ENCODE peak calls at places on chromosome 15, in ten cellular contexts. One of them, this sample, is unnamed.

GRCh38 chr15:79381593-79381992 is 50.5 kb upstream of the MINAR1 start:
- DNase-seq in IMR-90: no peak
- DNase-seq in breast epithelium: no peak
- DNase-seq in H54: no peak
- DNase-seq in ovary: no peak
- DNase-seq in GM12878: no peak
- DNase-seq in sigmoid colon: no peak
- DNase-seq in body of pancreas: no peak
- DNase-seq in A549: no peak
- DNase-seq in heart left ventricle: no peak
- DNase-seq in this sample: no peak

GRCh38 chr15:65365229-65365628 is 12.6 kb downstream of the IGDCC3 start:
- DNase-seq in H54: no peak
- DNase-seq in IMR-90: no peak
- DNase-seq in A549: no peak
- DNase-seq in breast epithelium: no peak
- DNase-seq in ovary: no peak
- DNase-seq in heart left ventricle: no peak
- DNase-seq in GM12878: no peak
- DNase-seq in sigmoid colon: peak
- DNase-seq in body of pancreas: no peak
- DNase-seq in this sample: no peak

GRCh38 chr15:49900036-49900435 is 219.0 kb downstream of the ATP8B4 start:
- DNase-seq in A549: no peak
- DNase-seq in GM12878: no peak
- DNase-seq in sigmoid colon: no peak
- DNase-seq in ovary: no peak
- DNase-seq in body of pancreas: no peak
- DNase-seq in H54: no peak
- DNase-seq in breast epithelium: no peak
- DNase-seq in heart left ventricle: no peak
- DNase-seq in IMR-90: peak
- DNase-seq in this sample: no peak

GRCh38 chr15:60993008-60993407 is 236.1 kb downstream of the RORA start:
- DNase-seq in heart left ventricle: no peak
- DNase-seq in breast epithelium: no peak
- DNase-seq in ovary: no peak
- DNase-seq in sigmoid colon: no peak
- DNase-seq in GM12878: no peak
- DNase-seq in A549: no peak
- DNase-seq in body of pancreas: no peak
- DNase-seq in H54: no peak
- DNase-seq in IMR-90: peak
- DNase-seq in this sample: no peak

GRCh38 chr15:44633603-44634002 is 29.9 kb downstream of the SPG11 start:
- DNase-seq in A549: no peak
- DNase-seq in IMR-90: peak
- DNase-seq in heart left ventricle: no peak
- DNase-seq in body of pancreas: no peak
- DNase-seq in H54: no peak
- DNase-seq in breast epithelium: no peak
- DNase-seq in ovary: no peak
- DNase-seq in GM12878: no peak
- DNase-seq in sigmoid colon: no peak
- DNase-seq in this sample: no peak

GRCh38 chr15:65132841-65133549 is 613 bp downstream of the PDCD7 start:
- DNase-seq in breast epithelium: no peak
- DNase-seq in IMR-90: peak
- DNase-seq in H54: peak
- DNase-seq in ovary: peak
- DNase-seq in sigmoid colon: no peak
- DNase-seq in A549: peak
- DNase-seq in body of pancreas: peak
- DNase-seq in GM12878: no peak
- DNase-seq in heart left ventricle: peak
- DNase-seq in this sample: peak

GRCh38 chr15:72231847-72232461 is 964 bp upstream of the PKM start:
- DNase-seq in A549: peak
- DNase-seq in breast epithelium: no peak
- DNase-seq in body of pancreas: peak
- DNase-seq in H54: peak
- DNase-seq in ovary: no peak
- DNase-seq in heart left ventricle: no peak
- DNase-seq in IMR-90: peak
- DNase-seq in GM12878: no peak
- DNase-seq in sigmoid colon: no peak
- DNase-seq in this sample: peak

GRCh38 chr15:64855206-64856000 is 13.7 kb downstream of the PLEKHO2 start:
- DNase-seq in A549: no peak
- DNase-seq in IMR-90: peak
- DNase-seq in heart left ventricle: no peak
- DNase-seq in ovary: no peak
- DNase-seq in body of pancreas: no peak
- DNase-seq in GM12878: no peak
- DNase-seq in sigmoid colon: peak
- DNase-seq in H54: no peak
- DNase-seq in breast epithelium: no peak
- DNase-seq in this sample: no peak

DNA sequence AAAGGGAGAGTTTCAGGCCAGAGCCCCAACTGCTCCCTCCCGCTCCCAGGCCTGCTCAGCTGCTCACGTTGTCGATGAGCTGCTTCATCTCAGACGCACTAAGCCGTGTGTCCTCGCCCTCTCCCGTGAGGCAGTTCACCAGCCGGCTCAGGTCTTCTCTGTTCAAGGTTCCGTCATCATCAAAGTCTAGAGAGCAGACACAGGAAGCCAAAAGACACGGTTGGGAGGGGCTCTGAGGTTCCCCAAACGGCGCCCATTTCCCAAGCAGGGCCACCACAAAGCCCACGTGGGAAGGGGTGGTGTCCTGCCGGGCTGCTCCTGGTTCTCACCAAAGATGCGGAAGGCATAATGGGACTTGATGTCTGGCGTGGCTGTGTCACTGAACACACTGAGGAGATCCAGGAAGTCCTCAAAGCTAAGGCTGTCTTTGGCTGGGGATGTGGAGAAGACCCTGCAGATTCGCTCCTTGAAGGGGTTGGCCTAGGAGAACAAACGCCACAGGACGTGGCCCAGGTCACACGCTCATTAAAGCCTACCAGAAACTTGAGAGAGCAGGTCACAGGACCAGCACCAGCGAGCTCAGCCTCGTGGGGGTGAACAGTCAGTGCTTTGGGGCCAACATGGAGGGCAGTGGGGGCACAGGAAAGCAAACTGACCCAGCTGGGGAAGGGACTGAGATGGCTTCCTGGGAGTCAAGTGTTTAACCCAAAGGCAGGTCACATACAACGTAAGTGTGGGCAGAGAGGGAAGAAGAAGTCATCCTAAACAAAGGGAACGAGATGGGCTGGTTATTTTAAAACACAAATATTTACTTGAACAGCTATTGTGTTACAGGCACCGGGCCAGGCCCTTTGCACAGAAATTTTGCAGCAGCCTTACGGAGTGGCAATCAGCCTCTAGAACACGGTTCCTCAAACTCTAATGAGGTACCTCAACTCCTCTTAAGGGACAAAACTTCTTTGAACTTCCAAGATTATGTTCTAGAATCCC is 2.4 kb downstream of the CIB1 start:
- DNase-seq in ovary: no peak
- DNase-seq in A549: no peak
- DNase-seq in IMR-90: no peak
- DNase-seq in breast epithelium: no peak
- DNase-seq in heart left ventricle: no peak
- DNase-seq in GM12878: peak
- DNase-seq in H54: no peak
- DNase-seq in sigmoid colon: peak
- DNase-seq in body of pancreas: peak
- DNase-seq in this sample: peak
- TF ChIP-seq POLR2A in ovary: no peak
- TF ChIP-seq POLR2A in A549: no peak
- TF ChIP-seq POLR2A in IMR-90: no peak
- TF ChIP-seq POLR2A in breast epithelium: no peak
- TF ChIP-seq POLR2A in heart left ventricle: no peak
- TF ChIP-seq POLR2A in GM12878: peak
- TF ChIP-seq POLR2A in H54: no peak
- TF ChIP-seq POLR2A in sigmoid colon: no peak
- TF ChIP-seq POLR2A in body of pancreas: peak
- TF ChIP-seq POLR2A in this sample: peak

GRCh38 chr15:50909044-50909342 is 510 bp downstream of the AP4E1 start:
- DNase-seq in IMR-90: no peak
- DNase-seq in sigmoid colon: no peak
- DNase-seq in body of pancreas: no peak
- DNase-seq in breast epithelium: no peak
- DNase-seq in ovary: no peak
- DNase-seq in A549: peak
- DNase-seq in heart left ventricle: no peak
- DNase-seq in GM12878: no peak
- DNase-seq in H54: no peak
- DNase-seq in this sample: no peak

GRCh38 chr15:50906954-50907865 is 1.3 kb upstream of the AP4E1 start:
- DNase-seq in IMR-90: peak
- DNase-seq in A549: peak
- DNase-seq in heart left ventricle: no peak
- DNase-seq in ovary: no peak
- DNase-seq in body of pancreas: no peak
- DNase-seq in sigmoid colon: no peak
- DNase-seq in GM12878: peak
- DNase-seq in H54: no peak
- DNase-seq in breast epithelium: no peak
- DNase-seq in this sample: no peak

GRCh38 chr15:50911001-50911400 is 2.5 kb downstream of the AP4E1 start:
- DNase-seq in A549: no peak
- DNase-seq in H54: no peak
- DNase-seq in breast epithelium: no peak
- DNase-seq in sigmoid colon: no peak
- DNase-seq in IMR-90: peak
- DNase-seq in body of pancreas: no peak
- DNase-seq in ovary: no peak
- DNase-seq in GM12878: no peak
- DNase-seq in heart left ventricle: no peak
- DNase-seq in this sample: no peak

GRCh38 chr15:50907866-50908208 is 646 bp upstream of the AP4E1 start:
- DNase-seq in IMR-90: peak
- DNase-seq in GM12878: no peak
- DNase-seq in H54: no peak
- DNase-seq in sigmoid colon: no peak
- DNase-seq in heart left ventricle: peak
- DNase-seq in breast epithelium: no peak
- DNase-seq in body of pancreas: peak
- DNase-seq in A549: peak
- DNase-seq in ovary: no peak
- DNase-seq in this sample: peak

DNA sequence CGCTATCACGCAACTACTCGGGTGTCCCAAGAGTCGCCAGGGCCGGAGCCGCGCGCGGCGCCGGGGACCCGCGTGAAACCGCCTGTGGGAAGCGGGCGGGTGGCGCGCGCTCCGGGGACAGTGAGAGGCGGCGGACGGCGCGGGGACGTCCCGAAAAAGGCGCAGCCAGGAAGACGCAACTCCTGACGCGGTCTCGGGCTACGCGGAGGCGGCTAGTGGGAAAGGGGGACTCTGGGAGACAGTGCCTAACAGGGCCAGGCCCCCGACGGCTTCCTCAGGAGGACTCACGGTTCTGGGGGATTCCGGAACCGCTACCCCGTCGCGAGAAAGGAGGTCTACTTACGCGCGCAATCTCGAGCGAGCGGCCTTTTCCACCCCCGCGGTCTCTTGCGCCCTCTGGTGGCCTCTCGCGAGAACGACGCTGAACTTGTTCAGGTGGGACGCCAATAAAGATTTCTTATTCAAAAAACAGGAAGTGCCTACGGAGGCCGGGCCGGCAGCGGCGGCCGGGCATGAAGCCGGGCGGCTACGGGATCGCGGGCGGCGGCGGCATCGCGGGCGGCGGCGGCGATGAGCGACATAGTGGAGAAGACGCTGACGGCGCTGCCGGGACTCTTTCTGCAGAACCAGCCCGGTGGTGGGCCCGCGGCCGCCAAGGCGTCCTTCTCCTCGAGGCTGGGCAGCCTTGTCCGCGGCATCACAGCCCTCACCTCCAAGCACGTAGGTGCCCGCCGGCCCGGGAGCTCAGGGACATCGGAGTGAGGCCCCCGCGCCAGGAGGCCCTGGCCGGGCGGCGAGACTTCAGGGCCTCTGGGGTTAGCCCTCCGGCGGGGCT is at the start of gene AP4E1:
- DNase-seq in GM12878: peak
- DNase-seq in heart left ventricle: peak
- DNase-seq in ovary: peak
- DNase-seq in H54: peak
- DNase-seq in sigmoid colon: peak
- DNase-seq in body of pancreas: peak
- DNase-seq in A549: peak
- DNase-seq in IMR-90: peak
- DNase-seq in breast epithelium: peak
- DNase-seq in this sample: peak
- TF ChIP-seq POLR2A in GM12878: peak
- TF ChIP-seq POLR2A in heart left ventricle: peak
- TF ChIP-seq POLR2A in ovary: peak
- TF ChIP-seq POLR2A in H54: peak
- TF ChIP-seq POLR2A in sigmoid colon: peak
- TF ChIP-seq POLR2A in body of pancreas: peak
- TF ChIP-seq POLR2A in A549: peak
- TF ChIP-seq POLR2A in IMR-90: peak
- TF ChIP-seq POLR2A in breast epithelium: no peak
- TF ChIP-seq POLR2A in this sample: no peak

GRCh38 chr15:42575188-42576039 is at the start of gene STARD9:
- DNase-seq in heart left ventricle: peak
- DNase-seq in H54: peak
- DNase-seq in body of pancreas: peak
- DNase-seq in GM12878: peak
- DNase-seq in ovary: peak
- DNase-seq in A549: peak
- DNase-seq in breast epithelium: peak
- DNase-seq in IMR-90: peak
- DNase-seq in sigmoid colon: peak
- DNase-seq in this sample: peak
- TF ChIP-seq POLR2A in heart left ventricle: peak
- TF ChIP-seq POLR2A in H54: peak
- TF ChIP-seq POLR2A in body of pancreas: peak
- TF ChIP-seq POLR2A in GM12878: peak
- TF ChIP-seq POLR2A in ovary: peak
- TF ChIP-seq POLR2A in A549: no peak
- TF ChIP-seq POLR2A in breast epithelium: peak
- TF ChIP-seq POLR2A in IMR-90: peak
- TF ChIP-seq POLR2A in sigmoid colon: peak
- TF ChIP-seq POLR2A in this sample: peak

DNA sequence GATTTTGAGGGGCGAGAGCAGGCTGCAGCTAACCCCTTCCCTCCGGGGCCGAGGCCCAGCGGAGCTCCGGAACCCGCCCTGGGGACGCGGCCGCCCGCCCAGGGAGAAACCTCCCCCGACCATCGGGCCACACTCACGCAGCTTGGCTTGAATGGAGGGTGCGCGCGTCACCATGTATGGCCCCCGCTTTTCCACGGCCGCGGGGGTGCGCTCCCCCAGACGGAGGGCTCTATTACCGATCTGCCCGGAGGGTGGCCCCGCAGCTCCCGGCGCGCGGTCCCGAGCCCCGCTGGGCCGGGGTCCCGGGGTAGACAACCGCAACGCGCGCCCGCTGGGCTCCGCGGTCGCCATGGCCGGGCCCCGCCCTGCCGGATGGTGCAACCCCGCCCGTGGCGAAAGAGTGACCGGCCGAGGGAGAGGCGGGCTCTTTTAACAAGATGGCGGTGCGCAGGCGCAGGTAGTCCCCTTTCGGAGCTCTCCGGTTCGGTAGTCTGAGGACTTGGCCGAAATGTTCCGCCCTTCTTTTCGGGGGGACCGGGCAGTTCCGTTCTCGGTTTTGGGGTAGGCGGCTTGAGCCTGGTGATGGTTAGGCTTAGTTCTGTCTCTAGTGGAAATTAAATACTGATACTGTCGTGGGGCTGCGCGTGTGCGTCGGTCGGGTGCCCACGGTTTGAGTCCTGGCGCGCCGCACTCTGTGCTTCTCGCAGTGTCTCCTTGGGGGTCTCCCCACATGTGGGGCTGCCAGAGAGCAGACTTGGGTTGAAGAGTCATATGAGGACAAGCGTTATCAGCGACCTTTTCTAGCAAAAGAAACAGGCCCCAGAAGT is at the start of gene FAM219B:
- DNase-seq in GM12878: peak
- DNase-seq in body of pancreas: peak
- DNase-seq in breast epithelium: peak
- DNase-seq in ovary: peak
- DNase-seq in sigmoid colon: peak
- DNase-seq in heart left ventricle: peak
- DNase-seq in A549: peak
- DNase-seq in H54: peak
- DNase-seq in IMR-90: peak
- DNase-seq in this sample: peak
- TF ChIP-seq POLR2A in GM12878: peak
- TF ChIP-seq POLR2A in body of pancreas: peak
- TF ChIP-seq POLR2A in breast epithelium: peak
- TF ChIP-seq POLR2A in ovary: peak
- TF ChIP-seq POLR2A in sigmoid colon: peak
- TF ChIP-seq POLR2A in heart left ventricle: peak
- TF ChIP-seq POLR2A in A549: peak
- TF ChIP-seq POLR2A in H54: peak
- TF ChIP-seq POLR2A in IMR-90: peak
- TF ChIP-seq POLR2A in this sample: peak